ENCODE peak calls at places on chromosomes 6 and 20, in six cellular contexts. One of them, this sample, is unnamed.

GRCh38 chr6:28134015-28134414 is 7.7 kb upstream of the ZKSCAN8 start:
- DNase-seq in tibial artery: no peak
- DNase-seq in stimulated activated CD8-positive, alpha-beta memory T cell treated with anti-CD3 and anti-CD28 coated beads, Interleukin-2, amount 100 ng/mL, for 1 hour: no peak
- DNase-seq in activated CD4-positive, CD25-positive, alpha-beta regulatory T cell: no peak
- DNase-seq in progenitor cell of endocrine pancreas: no peak
- DNase-seq in cardiac muscle cell: peak; percentile 52
- DNase-seq in this sample: no peak

GRCh38 chr6:5302220-5302946 is 41.1 kb downstream of the FARS2 start:
- DNase-seq in stimulated activated CD8-positive, alpha-beta memory T cell treated with anti-CD3 and anti-CD28 coated beads, Interleukin-2, amount 100 ng/mL, for 1 hour: no peak
- DNase-seq in progenitor cell of endocrine pancreas: no peak
- DNase-seq in cardiac muscle cell: no peak
- DNase-seq in activated CD4-positive, CD25-positive, alpha-beta regulatory T cell: no peak
- DNase-seq in tibial artery: no peak
- DNase-seq in this sample: no peak

GRCh38 chr6:26420607-26421235 is 18.6 kb downstream of the BTN3A1 start:
- DNase-seq in stimulated activated CD8-positive, alpha-beta memory T cell treated with anti-CD3 and anti-CD28 coated beads, Interleukin-2, amount 100 ng/mL, for 1 hour: no peak
- DNase-seq in progenitor cell of endocrine pancreas: no peak
- DNase-seq in tibial artery: no peak
- DNase-seq in cardiac muscle cell: peak; percentile 52
- DNase-seq in activated CD4-positive, CD25-positive, alpha-beta regulatory T cell: peak; percentile 4
- DNase-seq in this sample: no peak

GRCh38 chr20:46357030-46357514 is 48.8 kb upstream of the CDH22 start:
- DNase-seq in stimulated activated CD8-positive, alpha-beta memory T cell treated with anti-CD3 and anti-CD28 coated beads, Interleukin-2, amount 100 ng/mL, for 1 hour: no peak
- DNase-seq in tibial artery: peak; percentile 74
- DNase-seq in cardiac muscle cell: peak; percentile 15
- DNase-seq in progenitor cell of endocrine pancreas: no peak
- DNase-seq in activated CD4-positive, CD25-positive, alpha-beta regulatory T cell: no peak
- DNase-seq in this sample: no peak

GRCh38 chr6:33294086-33294823 is 4.5 kb downstream of the RGL2 start:
- DNase-seq in activated CD4-positive, CD25-positive, alpha-beta regulatory T cell: no peak
- DNase-seq in tibial artery: no peak
- DNase-seq in cardiac muscle cell: no peak
- DNase-seq in progenitor cell of endocrine pancreas: no peak
- DNase-seq in stimulated activated CD8-positive, alpha-beta memory T cell treated with anti-CD3 and anti-CD28 coated beads, Interleukin-2, amount 100 ng/mL, for 1 hour: no peak
- DNase-seq in this sample: no peak

GRCh38 chr6:149628865-149629544 is 19.5 kb downstream of the KATNA1 start:
- DNase-seq in tibial artery: no peak
- DNase-seq in stimulated activated CD8-positive, alpha-beta memory T cell treated with anti-CD3 and anti-CD28 coated beads, Interleukin-2, amount 100 ng/mL, for 1 hour: no peak
- DNase-seq in progenitor cell of endocrine pancreas: no peak
- DNase-seq in cardiac muscle cell: no peak
- DNase-seq in activated CD4-positive, CD25-positive, alpha-beta regulatory T cell: no peak
- DNase-seq in this sample: no peak

GRCh38 chr6:42727084-42727601 is 4.7 kb upstream of the PRPH2 start:
- DNase-seq in activated CD4-positive, CD25-positive, alpha-beta regulatory T cell: no peak
- DNase-seq in stimulated activated CD8-positive, alpha-beta memory T cell treated with anti-CD3 and anti-CD28 coated beads, Interleukin-2, amount 100 ng/mL, for 1 hour: no peak
- DNase-seq in cardiac muscle cell: peak; percentile 57
- DNase-seq in progenitor cell of endocrine pancreas: no peak
- DNase-seq in tibial artery: no peak
- DNase-seq in this sample: no peak

GRCh38 chr20:17281478-17281877 is 54.6 kb downstream of the PCSK2 start:
- DNase-seq in cardiac muscle cell: no peak
- DNase-seq in stimulated activated CD8-positive, alpha-beta memory T cell treated with anti-CD3 and anti-CD28 coated beads, Interleukin-2, amount 100 ng/mL, for 1 hour: no peak
- DNase-seq in tibial artery: no peak
- DNase-seq in activated CD4-positive, CD25-positive, alpha-beta regulatory T cell: no peak
- DNase-seq in progenitor cell of endocrine pancreas: no peak
- DNase-seq in this sample: no peak

GRCh38 chr6:132527791-132528190 is 10.3 kb upstream of the TAAR9 start:
- DNase-seq in progenitor cell of endocrine pancreas: no peak
- DNase-seq in cardiac muscle cell: no peak
- DNase-seq in stimulated activated CD8-positive, alpha-beta memory T cell treated with anti-CD3 and anti-CD28 coated beads, Interleukin-2, amount 100 ng/mL, for 1 hour: no peak
- DNase-seq in tibial artery: no peak
- DNase-seq in activated CD4-positive, CD25-positive, alpha-beta regulatory T cell: no peak
- DNase-seq in this sample: no peak

GRCh38 chr20:4136078-4136966 is 121.0 kb upstream of the RNF24 start:
- DNase-seq in tibial artery: no peak
- DNase-seq in stimulated activated CD8-positive, alpha-beta memory T cell treated with anti-CD3 and anti-CD28 coated beads, Interleukin-2, amount 100 ng/mL, for 1 hour: no peak
- DNase-seq in cardiac muscle cell: peak; percentile 85
- DNase-seq in activated CD4-positive, CD25-positive, alpha-beta regulatory T cell: no peak
- DNase-seq in progenitor cell of endocrine pancreas: no peak
- DNase-seq in this sample: no peak

GRCh38 chr6:112282217-112282616 is 27.9 kb upstream of the LAMA4 start:
- DNase-seq in cardiac muscle cell: peak; percentile 79
- DNase-seq in progenitor cell of endocrine pancreas: no peak
- DNase-seq in stimulated activated CD8-positive, alpha-beta memory T cell treated with anti-CD3 and anti-CD28 coated beads, Interleukin-2, amount 100 ng/mL, for 1 hour: no peak
- DNase-seq in tibial artery: peak; percentile 73
- DNase-seq in activated CD4-positive, CD25-positive, alpha-beta regulatory T cell: no peak
- DNase-seq in this sample: no peak

GRCh38 chr20:32207211-32207625 is 325 bp downstream of the PLAGL2 start:
- DNase-seq in tibial artery: no peak
- DNase-seq in progenitor cell of endocrine pancreas: no peak
- DNase-seq in cardiac muscle cell: no peak
- DNase-seq in stimulated activated CD8-positive, alpha-beta memory T cell treated with anti-CD3 and anti-CD28 coated beads, Interleukin-2, amount 100 ng/mL, for 1 hour: no peak
- DNase-seq in activated CD4-positive, CD25-positive, alpha-beta regulatory T cell: no peak
- DNase-seq in this sample: no peak

GRCh38 chr6:166005846-166006592 is 161.6 kb downstream of the TBXT start:
- DNase-seq in cardiac muscle cell: peak; percentile 91
- DNase-seq in activated CD4-positive, CD25-positive, alpha-beta regulatory T cell: no peak
- DNase-seq in stimulated activated CD8-positive, alpha-beta memory T cell treated with anti-CD3 and anti-CD28 coated beads, Interleukin-2, amount 100 ng/mL, for 1 hour: no peak
- DNase-seq in tibial artery: peak; percentile 81
- DNase-seq in progenitor cell of endocrine pancreas: peak; percentile 36
- DNase-seq in this sample: no peak

GRCh38 chr6:106182455-106182854 is 96.3 kb downstream of the PRDM1 start:
- DNase-seq in tibial artery: no peak
- DNase-seq in cardiac muscle cell: no peak
- DNase-seq in progenitor cell of endocrine pancreas: no peak
- DNase-seq in activated CD4-positive, CD25-positive, alpha-beta regulatory T cell: no peak
- DNase-seq in stimulated activated CD8-positive, alpha-beta memory T cell treated with anti-CD3 and anti-CD28 coated beads, Interleukin-2, amount 100 ng/mL, for 1 hour: no peak
- DNase-seq in this sample: no peak

GRCh38 chr6:154096834-154097233 is 57.8 kb downstream of the OPRM1 start:
- DNase-seq in activated CD4-positive, CD25-positive, alpha-beta regulatory T cell: no peak
- DNase-seq in stimulated activated CD8-positive, alpha-beta memory T cell treated with anti-CD3 and anti-CD28 coated beads, Interleukin-2, amount 100 ng/mL, for 1 hour: no peak
- DNase-seq in progenitor cell of endocrine pancreas: no peak
- DNase-seq in cardiac muscle cell: no peak
- DNase-seq in tibial artery: no peak
- DNase-seq in this sample: no peak

GRCh38 chr6:113630738-113631535 is 226.2 kb upstream of the MARCKS start:
- DNase-seq in cardiac muscle cell: peak; percentile 66
- DNase-seq in tibial artery: no peak
- DNase-seq in activated CD4-positive, CD25-positive, alpha-beta regulatory T cell: no peak
- DNase-seq in stimulated activated CD8-positive, alpha-beta memory T cell treated with anti-CD3 and anti-CD28 coated beads, Interleukin-2, amount 100 ng/mL, for 1 hour: no peak
- DNase-seq in progenitor cell of endocrine pancreas: no peak
- DNase-seq in this sample: no peak

GRCh38 chr6:96626749-96627353 is 63.9 kb downstream of the FHL5 start:
- DNase-seq in tibial artery: no peak
- DNase-seq in progenitor cell of endocrine pancreas: no peak
- DNase-seq in stimulated activated CD8-positive, alpha-beta memory T cell treated with anti-CD3 and anti-CD28 coated beads, Interleukin-2, amount 100 ng/mL, for 1 hour: no peak
- DNase-seq in cardiac muscle cell: peak; percentile 67
- DNase-seq in activated CD4-positive, CD25-positive, alpha-beta regulatory T cell: no peak
- DNase-seq in this sample: no peak